ENCODE peak calls at places on chromosomes 11 and 22, in four cellular contexts. One of them, this sample, is unnamed.

GRCh38 chr11:131137046-131137445 is 220.8 kb upstream of the SNX19 start:
- DNase-seq in stimulated activated CD4-positive, alpha-beta T cell treated with anti-CD3 and anti-CD28 coated beads, Interleukin-4, amount 100 ng/mL, for 24 hours: no peak
- DNase-seq in choroid plexus epithelial cell: peak; percentile 54
- DNase-seq in Right ventricle myocardium superior: no peak
- DNase-seq in this sample: no peak

GRCh38 chr22:22682807-22683667 is 38.6 kb downstream of the GGTLC2 start:
- DNase-seq in choroid plexus epithelial cell: peak; percentile 62
- DNase-seq in stimulated activated CD4-positive, alpha-beta T cell treated with anti-CD3 and anti-CD28 coated beads, Interleukin-4, amount 100 ng/mL, for 24 hours: no peak
- DNase-seq in Right ventricle myocardium superior: no peak
- DNase-seq in this sample: no peak

GRCh38 chr11:33257160-33257896 is at the start of gene HIPK3:
- DNase-seq in choroid plexus epithelial cell: peak; percentile 76
- DNase-seq in stimulated activated CD4-positive, alpha-beta T cell treated with anti-CD3 and anti-CD28 coated beads, Interleukin-4, amount 100 ng/mL, for 24 hours: peak; percentile 74
- DNase-seq in Right ventricle myocardium superior: peak; percentile 91
- DNase-seq in this sample: peak; percentile 74

GRCh38 chr11:28756977-28757376 is 648.8 kb downstream of the METTL15 start:
- DNase-seq in choroid plexus epithelial cell: peak; percentile 69
- DNase-seq in Right ventricle myocardium superior: no peak
- DNase-seq in stimulated activated CD4-positive, alpha-beta T cell treated with anti-CD3 and anti-CD28 coated beads, Interleukin-4, amount 100 ng/mL, for 24 hours: no peak
- DNase-seq in this sample: no peak

GRCh38 chr11:112877561-112877960 is 83.7 kb upstream of the NCAM1 start:
- DNase-seq in Right ventricle myocardium superior: no peak
- DNase-seq in choroid plexus epithelial cell: no peak
- DNase-seq in stimulated activated CD4-positive, alpha-beta T cell treated with anti-CD3 and anti-CD28 coated beads, Interleukin-4, amount 100 ng/mL, for 24 hours: no peak
- DNase-seq in this sample: no peak

GRCh38 chr11:32033491-32033890 is 57.4 kb upstream of the RCN1 start:
- DNase-seq in stimulated activated CD4-positive, alpha-beta T cell treated with anti-CD3 and anti-CD28 coated beads, Interleukin-4, amount 100 ng/mL, for 24 hours: no peak
- DNase-seq in choroid plexus epithelial cell: no peak
- DNase-seq in Right ventricle myocardium superior: no peak
- DNase-seq in this sample: no peak

GRCh38 chr11:106457727-106458126 is 380.3 kb downstream of the AASDHPPT start:
- DNase-seq in Right ventricle myocardium superior: no peak
- DNase-seq in stimulated activated CD4-positive, alpha-beta T cell treated with anti-CD3 and anti-CD28 coated beads, Interleukin-4, amount 100 ng/mL, for 24 hours: no peak
- DNase-seq in choroid plexus epithelial cell: peak; percentile 88
- DNase-seq in this sample: no peak

GRCh38 chr11:5992604-5993251 is 5.9 kb upstream of the OR52L1 start:
- DNase-seq in Right ventricle myocardium superior: no peak
- DNase-seq in stimulated activated CD4-positive, alpha-beta T cell treated with anti-CD3 and anti-CD28 coated beads, Interleukin-4, amount 100 ng/mL, for 24 hours: no peak
- DNase-seq in choroid plexus epithelial cell: peak; percentile 18
- DNase-seq in this sample: no peak

GRCh38 chr11:35933572-35933925 is 10.3 kb upstream of the LDLRAD3 start:
- DNase-seq in choroid plexus epithelial cell: no peak
- DNase-seq in stimulated activated CD4-positive, alpha-beta T cell treated with anti-CD3 and anti-CD28 coated beads, Interleukin-4, amount 100 ng/mL, for 24 hours: no peak
- DNase-seq in Right ventricle myocardium superior: no peak
- DNase-seq in this sample: no peak

GRCh38 chr22:41000941-41001721 is 50.0 kb downstream of the RBX1 start:
- DNase-seq in Right ventricle myocardium superior: no peak
- DNase-seq in stimulated activated CD4-positive, alpha-beta T cell treated with anti-CD3 and anti-CD28 coated beads, Interleukin-4, amount 100 ng/mL, for 24 hours: no peak
- DNase-seq in choroid plexus epithelial cell: no peak
- DNase-seq in this sample: no peak

GRCh38 chr11:27291302-27291889 is 71.6 kb downstream of the CCDC34 start:
- DNase-seq in stimulated activated CD4-positive, alpha-beta T cell treated with anti-CD3 and anti-CD28 coated beads, Interleukin-4, amount 100 ng/mL, for 24 hours: no peak
- DNase-seq in Right ventricle myocardium superior: no peak
- DNase-seq in choroid plexus epithelial cell: peak; percentile 13
- DNase-seq in this sample: no peak

GRCh38 chr11:73317373-73317772 is 9.3 kb downstream of the ARHGEF17 start:
- DNase-seq in stimulated activated CD4-positive, alpha-beta T cell treated with anti-CD3 and anti-CD28 coated beads, Interleukin-4, amount 100 ng/mL, for 24 hours: no peak
- DNase-seq in Right ventricle myocardium superior: peak; percentile 87
- DNase-seq in choroid plexus epithelial cell: no peak
- DNase-seq in this sample: no peak

GRCh38 chr22:48945621-48946458 is 881.8 kb downstream of the BRD1 start:
- DNase-seq in choroid plexus epithelial cell: no peak
- DNase-seq in stimulated activated CD4-positive, alpha-beta T cell treated with anti-CD3 and anti-CD28 coated beads, Interleukin-4, amount 100 ng/mL, for 24 hours: no peak
- DNase-seq in Right ventricle myocardium superior: no peak
- DNase-seq in this sample: no peak

GRCh38 chr11:66228521-66228920 is 39.9 kb upstream of the RAB1B start:
- DNase-seq in choroid plexus epithelial cell: no peak
- DNase-seq in Right ventricle myocardium superior: no peak
- DNase-seq in stimulated activated CD4-positive, alpha-beta T cell treated with anti-CD3 and anti-CD28 coated beads, Interleukin-4, amount 100 ng/mL, for 24 hours: no peak
- DNase-seq in this sample: no peak

GRCh38 chr11:11672764-11673163 is 51.0 kb upstream of the GALNT18 start:
- DNase-seq in stimulated activated CD4-positive, alpha-beta T cell treated with anti-CD3 and anti-CD28 coated beads, Interleukin-4, amount 100 ng/mL, for 24 hours: no peak
- DNase-seq in choroid plexus epithelial cell: no peak
- DNase-seq in Right ventricle myocardium superior: no peak
- DNase-seq in this sample: no peak

GRCh38 chr11:86395061-86395551 is 20.4 kb downstream of the CCDC81 start:
- DNase-seq in choroid plexus epithelial cell: peak; percentile 75
- DNase-seq in stimulated activated CD4-positive, alpha-beta T cell treated with anti-CD3 and anti-CD28 coated beads, Interleukin-4, amount 100 ng/mL, for 24 hours: no peak
- DNase-seq in Right ventricle myocardium superior: no peak
- DNase-seq in this sample: no peak

GRCh38 chr11:68974421-68975194 is 6.2 kb downstream of the MRGPRD start:
- DNase-seq in stimulated activated CD4-positive, alpha-beta T cell treated with anti-CD3 and anti-CD28 coated beads, Interleukin-4, amount 100 ng/mL, for 24 hours: no peak
- DNase-seq in Right ventricle myocardium superior: no peak
- DNase-seq in choroid plexus epithelial cell: peak; percentile 33
- DNase-seq in this sample: no peak

GRCh38 chr22:17199131-17199731 is 20.0 kb downstream of the ADA2 start:
- DNase-seq in stimulated activated CD4-positive, alpha-beta T cell treated with anti-CD3 and anti-CD28 coated beads, Interleukin-4, amount 100 ng/mL, for 24 hours: no peak
- DNase-seq in choroid plexus epithelial cell: peak; percentile 42
- DNase-seq in Right ventricle myocardium superior: peak; percentile 64
- DNase-seq in this sample: no peak

GRCh38 chr11:93849201-93849600 is 1.2 kb downstream of the VSTM5 start:
- DNase-seq in choroid plexus epithelial cell: no peak
- DNase-seq in stimulated activated CD4-positive, alpha-beta T cell treated with anti-CD3 and anti-CD28 coated beads, Interleukin-4, amount 100 ng/mL, for 24 hours: no peak
- DNase-seq in Right ventricle myocardium superior: no peak
- DNase-seq in this sample: no peak

GRCh38 chr22:37282385-37282677 is at the start of gene CYTH4:
- DNase-seq in Right ventricle myocardium superior: peak; percentile 86
- DNase-seq in choroid plexus epithelial cell: no peak
- DNase-seq in stimulated activated CD4-positive, alpha-beta T cell treated with anti-CD3 and anti-CD28 coated beads, Interleukin-4, amount 100 ng/mL, for 24 hours: peak; percentile 79
- DNase-seq in this sample: peak; percentile 78

GRCh38 chr11:10862446-10862845 is 4.6 kb upstream of the ZBED5 start:
- DNase-seq in Right ventricle myocardium superior: no peak
- DNase-seq in stimulated activated CD4-positive, alpha-beta T cell treated with anti-CD3 and anti-CD28 coated beads, Interleukin-4, amount 100 ng/mL, for 24 hours: no peak
- DNase-seq in choroid plexus epithelial cell: no peak
- DNase-seq in this sample: no peak

GRCh38 chr11:117145393-117145761 is 1.3 kb downstream of the PAFAH1B2 start:
- DNase-seq in stimulated activated CD4-positive, alpha-beta T cell treated with anti-CD3 and anti-CD28 coated beads, Interleukin-4, amount 100 ng/mL, for 24 hours: no peak
- DNase-seq in choroid plexus epithelial cell: peak; percentile 52
- DNase-seq in Right ventricle myocardium superior: no peak
- DNase-seq in this sample: no peak